ENCODE peak calls at places on chromosomes 1 and 21, in six cellular contexts. One of them, this sample, is unnamed. For H3K27me3, the result is how much of the 10 kb centered on the place peaks cover.

GRCh38 chr1:154190550-154190949 is 1.4 kb downstream of the TPM3 start:
- DNase-seq in suprapubic skin: no peak
- DNase-seq in PC-9: no peak
- DNase-seq in breast epithelium: peak
- DNase-seq in stomach: no peak
- DNase-seq in astrocyte: no peak
- DNase-seq in this sample: no peak

GRCh38 chr21:46048926-46049889 is 48.7 kb upstream of the COL6A2 start:
- DNase-seq in astrocyte: peak
- DNase-seq in PC-9: peak
- DNase-seq in suprapubic skin: peak
- DNase-seq in breast epithelium: peak
- DNase-seq in stomach: peak
- DNase-seq in this sample: no peak

GRCh38 chr1:222618001-222618879 is at the start of gene MIA3:
- DNase-seq in astrocyte: peak
- DNase-seq in breast epithelium: peak
- DNase-seq in PC-9: peak
- DNase-seq in suprapubic skin: peak
- DNase-seq in stomach: no peak
- DNase-seq in this sample: peak

GRCh38 chr1:155004352-155005075 is 1.9 kb downstream of the ZBTB7B start:
- DNase-seq in PC-9: no peak
- DNase-seq in stomach: no peak
- DNase-seq in suprapubic skin: no peak
- DNase-seq in breast epithelium: no peak
- DNase-seq in astrocyte: no peak
- DNase-seq in this sample: no peak

GRCh38 chr21:44579833-44580144 is 615 bp downstream of the KRTAP10-5 start:
- DNase-seq in suprapubic skin: no peak
- DNase-seq in astrocyte: no peak
- DNase-seq in breast epithelium: no peak
- DNase-seq in PC-9: no peak
- DNase-seq in stomach: no peak
- DNase-seq in this sample: peak

GRCh38 chr1:65681101-65681500 is 111.6 kb upstream of the PDE4B start:
- DNase-seq in breast epithelium: no peak
- DNase-seq in PC-9: no peak
- DNase-seq in suprapubic skin: no peak
- DNase-seq in stomach: no peak
- DNase-seq in astrocyte: peak
- DNase-seq in this sample: no peak

GRCh38 chr1:172388490-172388889 is 32.0 kb upstream of the C1orf105 start:
- DNase-seq in PC-9: no peak
- DNase-seq in breast epithelium: no peak
- DNase-seq in stomach: no peak
- DNase-seq in astrocyte: no peak
- DNase-seq in suprapubic skin: no peak
- DNase-seq in this sample: no peak

GRCh38 chr21:36207577-36208320 is 51.1 kb downstream of the DOP1B start:
- DNase-seq in suprapubic skin: no peak
- DNase-seq in stomach: no peak
- DNase-seq in PC-9: peak
- DNase-seq in breast epithelium: no peak
- DNase-seq in astrocyte: peak
- DNase-seq in this sample: no peak

GRCh38 chr1:244231572-244232315 is 180.7 kb downstream of the ZBTB18 start:
- DNase-seq in suprapubic skin: no peak
- DNase-seq in breast epithelium: peak
- DNase-seq in stomach: peak
- DNase-seq in astrocyte: peak
- DNase-seq in PC-9: peak
- DNase-seq in this sample: no peak

GRCh38 chr1:3069491-3070303 is 694 bp downstream of the PRDM16 start:
- DNase-seq in stomach: no peak
- DNase-seq in suprapubic skin: peak
- DNase-seq in astrocyte: peak
- DNase-seq in breast epithelium: no peak
- DNase-seq in PC-9: no peak
- DNase-seq in this sample: peak

GRCh38 chr1:67880056-67880601 is 46.9 kb upstream of the GNG12 start:
- DNase-seq in astrocyte: peak
- DNase-seq in breast epithelium: no peak
- DNase-seq in stomach: no peak
- DNase-seq in PC-9: peak
- DNase-seq in suprapubic skin: no peak
- DNase-seq in this sample: no peak

GRCh38 chr21:31750843-31751242 is 18.9 kb upstream of the SCAF4 start:
- DNase-seq in PC-9: no peak
- DNase-seq in stomach: no peak
- DNase-seq in suprapubic skin: no peak
- DNase-seq in breast epithelium: no peak
- DNase-seq in astrocyte: peak
- DNase-seq in this sample: no peak

GRCh38 chr1:198287916-198288315 is 131.1 kb downstream of the NEK7 start:
- DNase-seq in breast epithelium: no peak
- DNase-seq in suprapubic skin: no peak
- DNase-seq in PC-9: no peak
- DNase-seq in stomach: no peak
- DNase-seq in astrocyte: no peak
- DNase-seq in this sample: no peak

GRCh38 chr1:67214420-67215174 is 48.3 kb downstream of the IL23R start:
- DNase-seq in suprapubic skin: no peak
- DNase-seq in PC-9: no peak
- DNase-seq in astrocyte: peak
- DNase-seq in breast epithelium: no peak
- DNase-seq in stomach: no peak
- DNase-seq in this sample: no peak

GRCh38 chr1:193431265-193431977 is 245.0 kb upstream of the B3GALT2 start:
- DNase-seq in PC-9: no peak
- DNase-seq in breast epithelium: no peak
- DNase-seq in suprapubic skin: no peak
- DNase-seq in stomach: no peak
- DNase-seq in astrocyte: no peak
- DNase-seq in this sample: no peak

GRCh38 chr1:118151312-118151937 is 33.6 kb downstream of the SPAG17 start:
- DNase-seq in stomach: peak
- DNase-seq in astrocyte: peak
- DNase-seq in breast epithelium: peak
- DNase-seq in suprapubic skin: peak
- DNase-seq in PC-9: peak
- DNase-seq in this sample: no peak

GRCh38 chr1:233704125-233704881 is 90.4 kb downstream of the KCNK1 start:
- DNase-seq in suprapubic skin: no peak
- DNase-seq in stomach: no peak
- DNase-seq in PC-9: peak
- DNase-seq in astrocyte: peak
- DNase-seq in breast epithelium: no peak
- DNase-seq in this sample: no peak

GRCh38 chr1:199173356-199173755 is 534.5 kb downstream of the PTPRC start:
- DNase-seq in breast epithelium: no peak
- DNase-seq in suprapubic skin: no peak
- DNase-seq in stomach: no peak
- DNase-seq in astrocyte: peak
- DNase-seq in PC-9: no peak
- DNase-seq in this sample: no peak

GRCh38 chr21:35011681-35012080 is 37.4 kb downstream of the RUNX1 start:
- DNase-seq in suprapubic skin: no peak
- DNase-seq in stomach: no peak
- DNase-seq in PC-9: no peak
- DNase-seq in astrocyte: peak
- DNase-seq in breast epithelium: no peak
- DNase-seq in this sample: no peak

DNA sequence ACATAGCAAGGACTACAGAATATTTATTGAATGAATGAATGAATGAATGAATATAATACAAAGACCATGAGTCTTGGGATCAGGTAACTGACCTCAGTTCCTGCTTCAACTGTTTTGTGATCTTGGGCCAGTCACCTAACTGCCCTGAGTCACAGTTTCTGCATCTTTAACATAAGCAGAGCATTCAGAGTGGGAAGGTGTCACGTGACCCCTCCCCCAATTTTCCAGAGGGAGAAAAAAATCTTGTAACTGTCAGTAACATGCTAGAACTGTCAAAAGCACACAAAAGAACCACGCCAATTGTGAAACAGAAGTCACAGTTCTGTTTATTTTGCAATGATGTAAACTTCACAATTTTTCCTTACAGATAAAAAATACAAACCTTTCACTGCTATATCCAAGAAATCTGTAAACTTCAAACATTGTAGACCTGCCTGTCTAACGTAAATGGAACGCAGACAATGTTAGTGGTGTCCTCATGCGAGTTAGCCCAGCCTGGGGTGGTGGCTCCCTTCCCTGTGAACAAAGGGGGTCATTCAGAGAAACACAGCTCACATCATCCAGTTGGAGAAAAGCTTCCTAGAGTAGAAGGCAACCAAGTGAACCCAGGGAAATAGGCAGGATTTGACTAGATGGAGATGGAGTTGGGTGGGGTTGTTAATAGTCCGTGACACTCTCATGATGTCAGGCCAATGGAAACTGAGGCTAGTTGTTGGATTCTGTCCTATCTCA is 211.8 kb upstream of the ZC3H12A start:
- DNase-seq in breast epithelium: no peak
- DNase-seq in astrocyte: no peak
- DNase-seq in stomach: no peak
- DNase-seq in PC-9: no peak
- DNase-seq in suprapubic skin: no peak
- DNase-seq in this sample: no peak
- H3K27ac ChIP-seq in breast epithelium: no peak
- H3K27ac ChIP-seq in astrocyte: no peak
- H3K27ac ChIP-seq in stomach: no peak
- H3K27ac ChIP-seq in PC-9: no peak
- H3K27ac ChIP-seq in suprapubic skin: no peak
- H3K27ac ChIP-seq in this sample: no peak

GRCh38 chr1:208185801-208186201 is 58.4 kb downstream of the PLXNA2 start:
- DNase-seq in astrocyte: peak
- DNase-seq in stomach: no peak
- DNase-seq in suprapubic skin: no peak
- DNase-seq in PC-9: no peak
- DNase-seq in breast epithelium: no peak
- DNase-seq in this sample: no peak

GRCh38 chr1:208184993-208185703 is 59.0 kb downstream of the PLXNA2 start:
- DNase-seq in suprapubic skin: no peak
- DNase-seq in stomach: no peak
- DNase-seq in breast epithelium: no peak
- DNase-seq in PC-9: peak
- DNase-seq in astrocyte: peak
- DNase-seq in this sample: no peak

GRCh38 chr1:208183977-208184901 is 59.9 kb downstream of the PLXNA2 start:
- DNase-seq in PC-9: peak
- DNase-seq in astrocyte: peak
- DNase-seq in stomach: peak
- DNase-seq in breast epithelium: no peak
- DNase-seq in suprapubic skin: peak
- DNase-seq in this sample: no peak

GRCh38 chr1:208181259-208181816 is 62.8 kb downstream of the PLXNA2 start:
- DNase-seq in suprapubic skin: no peak
- DNase-seq in breast epithelium: no peak
- DNase-seq in stomach: no peak
- DNase-seq in PC-9: no peak
- DNase-seq in astrocyte: no peak
- DNase-seq in this sample: no peak

GRCh38 chr1:208182880-208183279 is 61.3 kb downstream of the PLXNA2 start:
- DNase-seq in stomach: no peak
- DNase-seq in astrocyte: no peak
- DNase-seq in PC-9: no peak
- DNase-seq in breast epithelium: no peak
- DNase-seq in suprapubic skin: no peak
- DNase-seq in this sample: no peak
- H3K27me3 ChIP-seq in stomach: under half
- H3K27me3 ChIP-seq in astrocyte: under half
- H3K27me3 ChIP-seq in PC-9: under half
- H3K27me3 ChIP-seq in breast epithelium: under half
- H3K27me3 ChIP-seq in suprapubic skin: under half
- H3K27me3 ChIP-seq in this sample: under half

DNA sequence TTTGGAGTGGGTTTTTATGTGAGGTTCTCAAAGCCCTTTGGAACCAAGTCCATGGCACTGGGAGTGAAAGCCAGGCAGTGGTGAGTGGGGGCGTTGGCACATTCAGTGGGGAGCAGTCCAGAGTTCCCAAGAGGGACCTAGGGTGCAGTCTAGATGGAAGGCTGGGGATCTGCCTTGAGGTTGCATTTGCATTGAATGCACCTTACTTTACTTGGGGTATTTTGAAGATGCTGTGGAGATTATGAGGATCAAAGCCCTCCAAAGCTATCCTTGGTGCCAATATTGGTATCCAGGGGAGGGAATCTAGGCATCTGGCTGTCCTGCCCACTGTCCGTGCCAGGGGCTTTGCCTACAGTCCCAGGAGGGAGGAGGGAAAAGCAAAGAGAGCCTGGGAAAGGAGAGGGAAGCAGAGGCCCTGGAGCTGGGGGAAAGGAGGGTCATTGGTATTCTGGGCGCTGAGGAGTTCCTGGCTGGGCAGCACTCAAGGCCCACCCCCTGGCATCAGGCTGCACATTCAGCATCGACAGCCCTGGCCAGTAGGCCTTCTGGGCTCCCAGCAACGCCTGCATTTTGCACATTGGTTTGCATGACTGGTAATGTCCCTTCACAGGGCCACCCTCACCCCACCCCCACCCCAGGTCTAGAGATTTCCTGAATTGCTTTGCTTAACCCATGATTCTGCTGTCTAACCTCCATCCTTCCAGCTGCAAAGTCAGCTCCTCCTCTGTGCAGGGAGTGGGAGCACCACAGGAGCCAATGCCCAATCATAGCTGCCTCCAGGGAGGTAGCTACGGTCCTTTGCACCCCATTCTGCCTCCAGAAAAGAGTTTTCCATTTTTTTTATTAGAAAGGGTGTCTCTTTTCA is 843 bp upstream of the BCAN start:
- DNase-seq in breast epithelium: no peak
- DNase-seq in suprapubic skin: no peak
- DNase-seq in astrocyte: no peak
- DNase-seq in PC-9: no peak
- DNase-seq in stomach: no peak
- DNase-seq in this sample: no peak
- H3K4me3 ChIP-seq in breast epithelium: no peak
- H3K4me3 ChIP-seq in suprapubic skin: peak
- H3K4me3 ChIP-seq in astrocyte: peak
- H3K4me3 ChIP-seq in PC-9: no peak
- H3K4me3 ChIP-seq in stomach: peak
- H3K4me3 ChIP-seq in this sample: no peak

GRCh38 chr1:227191607-227192006 is 126.7 kb downstream of the CDC42BPA start:
- DNase-seq in breast epithelium: no peak
- DNase-seq in PC-9: no peak
- DNase-seq in astrocyte: no peak
- DNase-seq in suprapubic skin: no peak
- DNase-seq in stomach: no peak
- DNase-seq in this sample: no peak
- H3K27ac ChIP-seq in breast epithelium: no peak
- H3K27ac ChIP-seq in PC-9: no peak
- H3K27ac ChIP-seq in astrocyte: no peak
- H3K27ac ChIP-seq in suprapubic skin: no peak
- H3K27ac ChIP-seq in stomach: no peak
- H3K27ac ChIP-seq in this sample: no peak